ENCODE peak calls at places on chromosomes 7 and 10, in four cellular contexts. S is NT2/D1, W is A673, Y is cardiac muscle cell. L is an unnamed sample. For H3K9me3 and H3K4me1, the result is how much of the 10 kb centered on the place peaks cover.

GRCh38 chr10:71278691-71279588 is 40.1 kb upstream of the SLC29A3 start:
- DNase-seq in S (no peak), W (no peak), Y (no peak), L (no peak)

GRCh38 chr10:97792058-97792721 is 20.4 kb upstream of the SFRP5 start:
- DNase-seq in S (no peak), W (peak), Y (peak), L (peak)

GRCh38 chr10:117533507-117534281 is 8.9 kb upstream of the EMX2 start:
- DNase-seq in S (no peak), W (no peak), Y (no peak), L (no peak)

GRCh38 chr7:6286486-6286885 is 14.1 kb upstream of the CYTH3 start:
- DNase-seq in S (no peak), W (no peak), Y (no peak), L (peak)

GRCh38 chr10:22518167-22518724 is 172.9 kb downstream of the SPAG6 start:
- DNase-seq in S (no peak), W (no peak), Y (no peak), L (no peak)

GRCh38 chr7:151178236-151178635 is 8.8 kb downstream of the ASB10 start:
- DNase-seq in S (no peak), W (no peak), Y (no peak), L (no peak)

GRCh38 chr10:28734940-28735759 is 57.8 kb downstream of the BAMBI start:
- DNase-seq in S (peak), W (peak), Y (no peak), L (peak)

GRCh38 chr7:12701433-12701832 is 14.0 kb downstream of the ARL4A start:
- DNase-seq in S (no peak), W (no peak), Y (no peak), L (no peak)

GRCh38 chr10:62258926-62259325 is 9.7 kb downstream of the RTKN2 start:
- DNase-seq in S (no peak), W (no peak), Y (no peak), L (no peak)

GRCh38 chr10:49569031-49569765 is 30.3 kb upstream of the ERCC6 start:
- DNase-seq in S (no peak), W (no peak), Y (no peak), L (no peak)

GRCh38 chr10:37442882-37443281 is 317.5 kb downstream of the ANKRD30A start:
- DNase-seq in S (no peak), W (no peak), Y (no peak), L (no peak)
- H3K9me3 ChIP-seq in S (under half), W (under half), Y (under half), L (under half)

DNA sequence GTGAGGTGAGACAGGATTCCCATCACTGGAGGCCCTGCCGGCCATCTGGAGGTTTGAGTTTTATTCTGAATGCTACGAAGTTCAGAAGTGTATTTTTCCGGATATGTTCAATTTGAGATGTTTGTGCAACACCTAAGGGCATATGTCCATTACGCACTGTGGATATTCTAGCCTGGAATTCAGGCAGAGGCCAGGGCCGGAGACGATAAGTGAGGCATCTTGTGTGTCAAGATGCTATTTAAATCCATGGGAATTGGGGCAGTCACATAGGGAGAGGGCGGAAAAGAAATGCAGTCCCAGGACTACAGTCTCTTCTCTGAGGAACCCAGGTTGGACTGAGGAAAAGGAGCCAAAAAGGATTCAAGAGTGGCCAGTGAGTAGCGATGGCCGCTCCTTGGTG is 1.9 kb upstream of the SUV39H2 start:
- DNase-seq in S (no peak), W (no peak), Y (no peak), L (no peak)
- H3K4me3 ChIP-seq in S (no peak), W (peak), Y (no peak), L (no peak)

GRCh38 chr10:57262908-57263307 is 901.8 kb upstream of the ZWINT start:
- DNase-seq in S (no peak), W (no peak), Y (peak), L (no peak)

DNA sequence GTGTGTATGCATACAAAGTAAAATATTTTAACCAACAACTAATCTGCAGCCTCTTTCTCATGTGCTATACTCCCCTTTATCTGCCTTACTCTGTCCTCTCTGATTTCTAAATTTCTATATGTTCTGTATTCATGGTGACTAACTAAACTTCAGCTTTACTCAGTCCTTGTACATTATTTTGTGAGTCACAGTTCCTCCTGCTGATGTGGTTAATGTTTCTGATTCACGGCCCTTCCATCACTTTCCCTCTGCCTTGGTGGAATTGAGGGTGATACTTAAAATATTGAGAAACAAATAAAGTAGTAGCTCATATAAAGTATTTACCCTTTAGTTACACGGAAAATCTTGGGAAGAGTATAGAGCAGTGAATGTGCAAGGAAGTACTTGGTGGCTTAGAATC is 899.1 kb upstream of the ZWINT start:
- DNase-seq in S (no peak), W (no peak), Y (no peak), L (no peak)
- H3K4me1 ChIP-seq in S (under half), W (under half), Y (under half), L (under half)

DNA sequence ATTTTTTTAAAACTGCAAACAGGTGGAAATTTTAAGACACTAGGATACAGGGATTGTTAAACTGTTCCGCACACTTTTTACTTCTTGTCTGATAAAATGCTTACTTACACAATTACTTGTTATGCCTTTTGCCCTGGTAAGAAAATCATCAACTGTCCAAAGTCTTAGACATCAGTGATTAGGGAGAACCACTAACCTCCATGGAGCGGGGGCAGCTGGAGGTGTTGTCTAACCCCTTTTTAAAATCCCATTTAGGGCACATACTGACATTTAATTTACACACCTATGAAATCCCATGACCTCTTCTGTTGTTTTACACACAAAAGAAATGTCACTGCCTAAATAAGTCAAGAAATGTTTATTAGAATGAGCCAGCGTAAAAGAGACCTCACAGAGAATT is 65.7 kb downstream of the TRIM24 start:
- DNase-seq in S (no peak), W (no peak), Y (no peak), L (no peak)
- H3K9me3 ChIP-seq in S (under half), W (under half), Y (under half), L (under half)

DNA sequence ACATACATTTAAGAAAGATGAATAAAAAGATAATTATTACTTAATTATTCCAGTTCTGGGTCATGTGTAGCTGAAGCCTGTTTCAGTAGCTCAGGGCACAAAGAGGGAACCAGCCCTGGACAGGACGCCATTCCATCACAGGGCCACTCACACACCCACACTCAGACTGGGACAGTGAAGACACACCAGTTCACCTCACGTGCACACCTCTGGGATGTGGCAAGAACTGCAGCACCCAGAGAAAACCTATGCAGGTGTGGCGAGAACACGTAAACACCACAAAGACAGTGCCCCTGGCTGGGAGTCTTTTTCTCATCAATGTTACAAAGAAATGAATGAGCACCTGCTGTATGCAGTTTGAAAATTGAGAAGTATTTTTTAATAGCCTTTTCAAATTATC is 1.6 kb upstream of the IDI1 start:
- DNase-seq in S (no peak), W (no peak), Y (no peak), L (no peak)
- H3K4me3 ChIP-seq in S (peak), W (peak), Y (peak), L (no peak)

DNA sequence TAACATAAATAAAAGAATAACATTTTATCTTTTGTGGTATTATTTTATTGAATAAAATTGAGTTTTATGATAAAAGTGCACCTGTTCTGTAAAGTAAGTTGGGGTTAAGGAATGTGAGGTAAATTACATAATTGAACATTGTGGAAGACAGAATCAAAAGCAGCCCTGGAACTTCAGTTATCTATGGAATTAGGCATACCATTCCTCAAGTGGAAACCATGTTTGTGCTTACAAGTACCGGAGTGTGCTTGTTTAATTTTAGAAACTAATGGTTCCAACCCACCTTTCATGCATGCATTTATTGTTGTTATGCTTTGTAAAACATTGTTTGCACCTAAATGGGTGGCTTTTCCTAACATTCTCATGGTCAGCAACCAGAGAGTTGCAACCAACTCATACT is 28.0 kb downstream of the RBM17 start:
- DNase-seq in S (no peak), W (no peak), Y (peak), L (no peak)
- H3K4me1 ChIP-seq in S (under half), W (under half), Y (under half), L (under half)

GRCh38 chr7:158083526-158084310 is 503.9 kb downstream of the PTPRN2 start:
- DNase-seq in S (no peak), W (no peak), Y (no peak), L (no peak)
- H3K9me3 ChIP-seq in S (under half), W (under half), Y (under half), L (under half)

DNA sequence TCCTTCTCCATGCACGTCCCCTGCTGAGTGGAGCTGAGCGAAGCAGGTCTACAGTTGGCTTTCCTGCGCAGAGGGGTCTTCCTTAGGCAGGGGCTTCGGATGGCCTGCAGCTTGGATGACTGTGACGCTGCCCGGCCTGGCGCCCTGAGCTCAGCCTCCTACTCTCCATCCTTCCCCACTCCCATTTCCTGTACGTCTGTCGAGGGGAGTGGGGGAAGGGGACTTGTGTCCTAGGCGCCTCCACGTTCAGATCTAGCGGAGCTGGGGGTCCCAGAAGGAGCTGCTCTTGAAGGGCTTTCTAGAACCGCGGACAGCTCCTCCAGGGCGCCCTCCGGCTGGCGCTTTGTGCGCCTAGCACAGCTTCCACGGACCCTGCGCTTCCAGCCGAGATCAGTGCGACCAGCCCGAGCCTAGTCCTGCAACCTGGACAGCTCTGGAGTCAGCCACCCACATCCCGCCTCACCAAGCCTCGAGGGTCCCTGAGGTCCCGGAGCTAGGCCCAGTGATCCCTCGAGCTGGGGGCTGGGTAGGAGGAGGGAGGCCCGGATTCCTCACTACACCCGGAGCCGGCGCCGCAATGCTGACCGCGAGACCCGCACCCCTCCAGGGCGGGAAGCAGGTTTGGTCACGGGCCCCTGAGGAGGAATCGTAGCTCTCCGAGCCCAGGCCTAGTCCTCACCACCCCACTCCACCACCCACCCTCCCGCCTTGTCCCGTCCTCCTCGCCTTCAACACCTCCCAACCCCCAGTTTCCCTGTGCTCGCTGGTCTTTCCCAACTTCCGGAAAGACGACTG is 1.8 kb downstream of the GRID1 start:
- DNase-seq in S (peak), W (no peak), Y (peak), L (peak)
- H3K4me3 ChIP-seq in S (peak), W (no peak), Y (peak), L (no peak)

L was measured in aorta.